ENCODE peak calls at places on chromosomes 7 and 10, in four cellular contexts. P is brain microvascular endothelial cell, V is ascending aorta, A is thoracic aorta. X is an unnamed sample.

GRCh38 chr7:155953781-155954549 is 141.7 kb upstream of the SHH start:
- DNase-seq in P (no peak), V (no peak), A (no peak), X (no peak)

GRCh38 chr10:80609331-80609730 is 71.6 kb downstream of the SH2D4B start:
- DNase-seq in P (no peak), V (no peak), A (no peak), X (no peak)

GRCh38 chr10:75284097-75284485 is 48.3 kb upstream of the COMTD1 start:
- DNase-seq in P (no peak), V (no peak), A (no peak), X (no peak)

GRCh38 chr10:22611425-22612111 is 102.8 kb downstream of the PIP4K2A start:
- DNase-seq in A (no peak), P (no peak), V (no peak), X (peak; percentile 73)

GRCh38 chr7:66505531-66506451 is 122.9 kb upstream of the KCTD7 start:
- DNase-seq in A (no peak), V (no peak), P (no peak), X (no peak)

GRCh38 chr7:84637568-84638338 is 443.2 kb upstream of the SEMA3A start:
- DNase-seq in A (no peak), V (no peak), P (peak; percentile 82), X (no peak)

GRCh38 chr10:100562806-100563293 is 27.1 kb downstream of the HIF1AN start:
- DNase-seq in V (no peak), A (no peak), P (peak; percentile 23), X (peak; percentile 9)

GRCh38 chr10:69866688-69867461 is 65.2 kb downstream of the COL13A1 start:
- DNase-seq in V (no peak), P (peak; percentile 86), A (no peak), X (no peak)

GRCh38 chr7:99953649-99954048 is 22.2 kb downstream of the AZGP1 start:
- DNase-seq in V (no peak), A (no peak), P (no peak), X (no peak)

GRCh38 chr10:124112891-124113580 is 19.6 kb upstream of the CHST15 start:
- DNase-seq in P (no peak), A (no peak), V (no peak), X (no peak)

GRCh38 chr10:131824371-131825149 is 76.2 kb upstream of the PPP2R2D start:
- DNase-seq in P (no peak), V (no peak), A (no peak), X (no peak)

GRCh38 chr7:133582766-133583523 is 330.1 kb downstream of the EXOC4 start:
- DNase-seq in A (no peak), P (peak; percentile 33), V (no peak), X (no peak)

GRCh38 chr7:69232445-69233376 is 365.6 kb upstream of the AUTS2 start:
- DNase-seq in V (no peak), P (no peak), A (no peak), X (no peak)

GRCh38 chr7:29917583-29917982 is 72.0 kb downstream of the SCRN1 start:
- DNase-seq in V (no peak), P (no peak), A (no peak), X (no peak)

GRCh38 chr10:58157076-58157766 is 110.5 kb downstream of the IPMK start:
- DNase-seq in P (peak; percentile 99), A (no peak), V (no peak), X (no peak)

GRCh38 chr10:3393958-3394357 is 221.4 kb upstream of the PITRM1 start:
- DNase-seq in V (no peak), P (no peak), A (no peak), X (no peak)

GRCh38 chr7:30596043-30596641 is 1.5 kb downstream of the GARS1 start:
- DNase-seq in A (no peak), V (no peak), P (peak; percentile 23), X (no peak)

GRCh38 chr7:47344171-47344955 is 237.5 kb downstream of the TNS3 start:
- DNase-seq in A (no peak), V (no peak), P (no peak), X (no peak)

GRCh38 chr10:124155781-124156401 is 62.5 kb upstream of the CHST15 start:
- DNase-seq in A (no peak), P (no peak), V (no peak), X (no peak)

GRCh38 chr10:44512345-44513095 is 127.6 kb upstream of the CXCL12 start:
- DNase-seq in P (no peak), A (no peak), V (no peak), X (no peak)

GRCh38 chr7:23115991-23116390 is 10.4 kb downstream of the KLHL7 start:
- DNase-seq in V (no peak), P (no peak), A (no peak), X (no peak)

GRCh38 chr7:140260767-140261486 is 84.1 kb upstream of the KDM7A start:
- DNase-seq in V (no peak), P (no peak), A (no peak), X (no peak)

GRCh38 chr7:128203710-128204214 is 37.3 kb upstream of the LEP start:
- DNase-seq in P (no peak), V (no peak), A (no peak), X (no peak)

GRCh38 chr7:89926721-89927120 is 227.5 kb upstream of the STEAP1 start:
- DNase-seq in A (no peak), V (no peak), P (no peak), X (no peak)

GRCh38 chr10:92662852-92663251 is 26.9 kb upstream of the HHEX start:
- DNase-seq in A (no peak), V (no peak), P (no peak), X (no peak)

GRCh38 chr10:3467052-3467906 is 294.7 kb upstream of the PITRM1 start:
- DNase-seq in V (peak; percentile 39), A (peak; percentile 48), P (peak; percentile 94), X (no peak)

GRCh38 chr7:23654508-23654907 is 25.5 kb upstream of the FAM221A start:
- DNase-seq in A (no peak), P (peak; percentile 16), V (no peak), X (no peak)

GRCh38 chr10:130454543-130455000 is 318.4 kb downstream of the GLRX3 start:
- DNase-seq in A (no peak), V (no peak), P (no peak), X (no peak)

GRCh38 chr7:73941836-73942551 is 81.0 kb downstream of the TMEM270 start:
- DNase-seq in A (no peak), V (no peak), P (peak; percentile 18), X (no peak)

GRCh38 chr10:133167693-133168616 is 7.9 kb downstream of the KNDC1 start:
- DNase-seq in V (no peak), A (no peak), P (no peak), X (no peak)

GRCh38 chr10:116014859-116015258 is 258.1 kb downstream of the GFRA1 start:
- DNase-seq in P (peak; percentile 8), A (no peak), V (no peak), X (no peak)

GRCh38 chr7:129454249-129454551 is 20.0 kb downstream of the STRIP2 start:
- DNase-seq in A (no peak), P (no peak), V (no peak), X (no peak)

GRCh38 chr7:135862586-135863361 is 114.2 kb upstream of the FAM180A start:
- DNase-seq in A (no peak), V (no peak), P (no peak), X (no peak)

GRCh38 chr10:11742009-11742778 is at the start of gene ECHDC3:
- DNase-seq in V (no peak), P (peak; percentile 7), A (no peak), X (peak; percentile 69)

GRCh38 chr10:132702601-132703304 is 83.2 kb downstream of the NKX6-2 start:
- DNase-seq in P (no peak), V (no peak), A (no peak), X (no peak)

GRCh38 chr7:43112941-43113621 is 634 bp downstream of the HECW1 start:
- DNase-seq in P (peak; percentile 33), A (no peak), V (no peak), X (peak; percentile 59)

GRCh38 chr7:2313450-2314208 is 612 bp downstream of the SNX8 start:
- DNase-seq in A (peak; percentile 6), P (no peak), V (no peak), X (peak; percentile 60)

GRCh38 chr7:2312272-2312929 is 1.8 kb downstream of the SNX8 start:
- DNase-seq in V (no peak), P (no peak), A (no peak), X (peak; percentile 54)

GRCh38 chr7:2306688-2307087 is 7.6 kb downstream of the SNX8 start:
- DNase-seq in A (no peak), V (no peak), P (no peak), X (no peak)

GRCh38 chr7:2307690-2308107 is 6.5 kb downstream of the SNX8 start:
- DNase-seq in V (no peak), P (no peak), A (no peak), X (peak; percentile 79)

DNA sequence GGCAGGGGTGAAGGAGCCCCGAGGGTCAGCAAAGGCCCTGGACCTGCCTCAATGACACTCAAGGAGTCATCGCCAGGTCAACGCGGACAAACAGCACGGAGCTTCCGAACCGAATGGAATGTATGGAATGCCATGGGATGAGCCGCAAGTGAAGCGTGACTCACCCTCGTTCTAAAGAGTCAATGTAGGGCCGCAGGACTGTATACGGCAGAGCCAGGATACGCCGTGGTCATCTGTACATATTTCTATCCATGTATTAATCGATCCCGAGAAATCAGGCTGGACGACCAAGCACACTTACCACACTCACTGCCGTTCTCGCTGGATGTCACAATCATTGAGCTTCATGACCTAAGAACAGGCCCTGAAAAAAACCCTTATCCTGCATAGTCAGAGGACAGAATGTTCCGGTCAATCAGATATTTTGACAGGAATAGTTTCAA is 4.3 kb downstream of the SNX8 start:
- DNase-seq in V (no peak), A (no peak), P (peak; percentile 97), X (no peak)
- H3K27me3 ChIP-seq in V (no peaks in the 10 kb centered on the region), A (no peaks in the 10 kb centered on the region), P (no peaks in the 10 kb centered on the region), X (no peaks in the 10 kb centered on the region)

GRCh38 chr10:103668351-103669242 is 175.1 kb downstream of the NEURL1 start:
- DNase-seq in V (no peak), A (no peak), P (peak; percentile 47), X (no peak)
- H3K4me3 ChIP-seq in V (peak overlapping the region; percentile 29), A (peak overlapping the region; percentile 44), P (peak overlapping the region; percentile 35), X (no peak overlapping the region)

GRCh38 chr7:142516038-142516501 is 233.2 kb upstream of the PRSS1 start:
- DNase-seq in A (no peak), V (no peak), P (no peak), X (no peak)
- TF ChIP-seq CTCF in A (peak; percentile 45), V (peak; percentile 56), P (peak; percentile 90), X (peak; percentile 73)

GRCh38 chr7:1596181-1597043 is 26.6 kb upstream of the PSMG3 start:
- DNase-seq in A (no peak), P (no peak), V (no peak), X (no peak)

GRCh38 chr7:1595636-1596035 is 25.8 kb upstream of the PSMG3 start:
- DNase-seq in A (no peak), P (no peak), V (no peak), X (no peak)

GRCh38 chr7:1593091-1593866 is 23.4 kb upstream of the PSMG3 start:
- DNase-seq in P (no peak), A (no peak), V (no peak), X (no peak)

GRCh38 chr7:1593904-1594421 is 24.1 kb upstream of the PSMG3 start:
- DNase-seq in V (no peak), A (no peak), P (no peak), X (no peak)

DNA sequence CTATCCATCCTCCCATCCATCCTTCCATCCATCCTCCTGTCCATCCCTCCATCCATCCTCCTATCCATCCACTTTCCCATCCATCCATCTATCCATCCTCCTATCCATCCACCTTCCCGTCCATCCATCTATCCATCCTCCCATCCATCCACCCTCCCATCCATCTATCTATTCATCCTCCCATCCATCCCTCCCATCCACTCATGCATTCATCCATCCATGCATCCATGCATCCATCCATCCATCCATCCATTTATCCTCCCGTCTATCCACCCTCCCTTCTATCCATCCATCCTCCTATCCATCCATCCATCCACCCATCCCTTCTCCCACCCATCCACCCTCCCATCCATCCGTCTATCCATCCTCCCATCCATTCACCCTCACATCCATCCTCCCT is 25.2 kb upstream of the PSMG3 start:
- DNase-seq in V (no peak), P (no peak), A (no peak), X (no peak)
- H3K27me3 ChIP-seq in V (no peaks in the 10 kb centered on the region), P (peaks cover 19% of the 10 kb centered on the region), A (no peaks in the 10 kb centered on the region), X (peaks cover 2% of the 10 kb centered on the region)

X was measured in GM06990.